ENCODE peak calls at places on chromosomes 4 and X, in nine cellular contexts. One of them, this sample, is unnamed.
A peak's percentile ranks its signal among the peaks of the same experiment; 100 is the strongest.

GRCh38 chrX:25206761-25207160 is 191.0 kb upstream of the ARX start:
- DNase-seq in uterus: no peak
- DNase-seq in heart right ventricle: no peak
- DNase-seq in body of pancreas: no peak
- DNase-seq in tibial nerve: no peak
- DNase-seq in OCI-LY7: no peak
- DNase-seq in MM.1S: no peak
- DNase-seq in lower lobe of right lung: no peak
- DNase-seq in fibroblast of lung: peak; percentile 52
- DNase-seq in this sample: no peak

GRCh38 chr4:6851962-6852361 is 57.7 kb upstream of the TBC1D14 start:
- DNase-seq in OCI-LY7: no peak
- DNase-seq in tibial nerve: no peak
- DNase-seq in heart right ventricle: no peak
- DNase-seq in MM.1S: no peak
- DNase-seq in body of pancreas: no peak
- DNase-seq in fibroblast of lung: no peak
- DNase-seq in lower lobe of right lung: no peak
- DNase-seq in uterus: no peak
- DNase-seq in this sample: no peak

GRCh38 chr4:152997235-152997735 is 61.2 kb downstream of the FHDC1 start:
- DNase-seq in lower lobe of right lung: no peak
- DNase-seq in body of pancreas: no peak
- DNase-seq in uterus: no peak
- DNase-seq in heart right ventricle: no peak
- DNase-seq in tibial nerve: no peak
- DNase-seq in fibroblast of lung: no peak
- DNase-seq in MM.1S: no peak
- DNase-seq in OCI-LY7: no peak
- DNase-seq in this sample: no peak

GRCh38 chrX:102067966-102068723 is 57.3 kb upstream of the TCEAL2 start:
- DNase-seq in uterus: no peak
- DNase-seq in MM.1S: peak; percentile 41
- DNase-seq in fibroblast of lung: peak; percentile 11
- DNase-seq in body of pancreas: peak; percentile 12
- DNase-seq in lower lobe of right lung: no peak
- DNase-seq in tibial nerve: no peak
- DNase-seq in heart right ventricle: no peak
- DNase-seq in OCI-LY7: peak; percentile 4
- DNase-seq in this sample: peak; percentile 24

GRCh38 chr4:151324124-151324448 is 1.3 kb downstream of the SH3D19 start:
- DNase-seq in MM.1S: no peak
- DNase-seq in lower lobe of right lung: no peak
- DNase-seq in heart right ventricle: no peak
- DNase-seq in OCI-LY7: no peak
- DNase-seq in body of pancreas: no peak
- DNase-seq in uterus: no peak
- DNase-seq in tibial nerve: no peak
- DNase-seq in fibroblast of lung: no peak
- DNase-seq in this sample: no peak

GRCh38 chrX:132480581-132481203 is 8.1 kb downstream of the MBNL3 start:
- DNase-seq in OCI-LY7: peak; percentile 89
- DNase-seq in heart right ventricle: no peak
- DNase-seq in body of pancreas: peak; percentile 21
- DNase-seq in lower lobe of right lung: peak; percentile 50
- DNase-seq in tibial nerve: no peak
- DNase-seq in MM.1S: peak; percentile 92
- DNase-seq in fibroblast of lung: peak; percentile 17
- DNase-seq in uterus: peak; percentile 51
- DNase-seq in this sample: no peak

GRCh38 chr4:89307446-89308160 is at the start of gene GPRIN3:
- DNase-seq in tibial nerve: peak; percentile 16
- DNase-seq in MM.1S: peak; percentile 65
- DNase-seq in lower lobe of right lung: peak; percentile 85
- DNase-seq in body of pancreas: peak; percentile 63
- DNase-seq in heart right ventricle: peak; percentile 73
- DNase-seq in uterus: peak; percentile 16
- DNase-seq in fibroblast of lung: peak; percentile 42
- DNase-seq in OCI-LY7: peak; percentile 67
- DNase-seq in this sample: peak; percentile 10

GRCh38 chr4:177263818-177264217 is 45.9 kb upstream of the NEIL3 start:
- DNase-seq in uterus: no peak
- DNase-seq in lower lobe of right lung: no peak
- DNase-seq in body of pancreas: no peak
- DNase-seq in tibial nerve: no peak
- DNase-seq in heart right ventricle: no peak
- DNase-seq in OCI-LY7: no peak
- DNase-seq in fibroblast of lung: no peak
- DNase-seq in MM.1S: no peak
- DNase-seq in this sample: no peak

GRCh38 chr4:145635117-145635516 is 15.9 kb downstream of the MMAA start:
- DNase-seq in body of pancreas: no peak
- DNase-seq in heart right ventricle: no peak
- DNase-seq in tibial nerve: no peak
- DNase-seq in lower lobe of right lung: no peak
- DNase-seq in uterus: no peak
- DNase-seq in fibroblast of lung: no peak
- DNase-seq in MM.1S: peak; percentile 42
- DNase-seq in OCI-LY7: no peak
- DNase-seq in this sample: no peak

GRCh38 chrX:50111762-50112161 is 89.0 kb downstream of the AKAP4 start:
- DNase-seq in tibial nerve: no peak
- DNase-seq in uterus: no peak
- DNase-seq in body of pancreas: peak; percentile 57
- DNase-seq in fibroblast of lung: no peak
- DNase-seq in heart right ventricle: peak; percentile 10
- DNase-seq in MM.1S: no peak
- DNase-seq in lower lobe of right lung: peak; percentile 42
- DNase-seq in OCI-LY7: no peak
- DNase-seq in this sample: no peak

GRCh38 chr4:155692361-155692760 is 25.7 kb downstream of the GUCY1A1 start:
- DNase-seq in OCI-LY7: no peak
- DNase-seq in MM.1S: no peak
- DNase-seq in body of pancreas: no peak
- DNase-seq in heart right ventricle: no peak
- DNase-seq in fibroblast of lung: no peak
- DNase-seq in uterus: no peak
- DNase-seq in tibial nerve: no peak
- DNase-seq in lower lobe of right lung: no peak
- DNase-seq in this sample: no peak

GRCh38 chrX:68696267-68696666 is 48.8 kb downstream of the STARD8 start:
- DNase-seq in lower lobe of right lung: no peak
- DNase-seq in uterus: no peak
- DNase-seq in heart right ventricle: no peak
- DNase-seq in OCI-LY7: no peak
- DNase-seq in MM.1S: no peak
- DNase-seq in fibroblast of lung: no peak
- DNase-seq in tibial nerve: no peak
- DNase-seq in body of pancreas: no peak
- DNase-seq in this sample: no peak

GRCh38 chr4:99687120-99687519 is 29.5 kb upstream of the C4orf54 start:
- DNase-seq in body of pancreas: no peak
- DNase-seq in lower lobe of right lung: no peak
- DNase-seq in fibroblast of lung: no peak
- DNase-seq in uterus: no peak
- DNase-seq in heart right ventricle: no peak
- DNase-seq in OCI-LY7: no peak
- DNase-seq in MM.1S: no peak
- DNase-seq in tibial nerve: no peak
- DNase-seq in this sample: no peak

GRCh38 chrX:15522464-15522863 is 21.9 kb downstream of the BMX start:
- DNase-seq in uterus: no peak
- DNase-seq in OCI-LY7: no peak
- DNase-seq in MM.1S: no peak
- DNase-seq in lower lobe of right lung: no peak
- DNase-seq in fibroblast of lung: no peak
- DNase-seq in body of pancreas: no peak
- DNase-seq in tibial nerve: no peak
- DNase-seq in heart right ventricle: no peak
- DNase-seq in this sample: no peak

GRCh38 chrX:139815771-139816170 is 107.8 kb upstream of the MCF2 start:
- DNase-seq in fibroblast of lung: peak; percentile 29
- DNase-seq in uterus: no peak
- DNase-seq in tibial nerve: no peak
- DNase-seq in body of pancreas: no peak
- DNase-seq in OCI-LY7: no peak
- DNase-seq in lower lobe of right lung: no peak
- DNase-seq in heart right ventricle: no peak
- DNase-seq in MM.1S: no peak
- DNase-seq in this sample: no peak

GRCh38 chr4:3413675-3414420 is 27.9 kb upstream of the HGFAC start:
- DNase-seq in tibial nerve: peak; percentile 4
- DNase-seq in uterus: no peak
- DNase-seq in heart right ventricle: peak; percentile 10
- DNase-seq in body of pancreas: no peak
- DNase-seq in MM.1S: no peak
- DNase-seq in lower lobe of right lung: peak; percentile 42
- DNase-seq in OCI-LY7: no peak
- DNase-seq in fibroblast of lung: no peak
- DNase-seq in this sample: no peak

GRCh38 chr4:67084801-67085200 is 460.5 kb downstream of the CENPC start:
- DNase-seq in uterus: no peak
- DNase-seq in heart right ventricle: no peak
- DNase-seq in tibial nerve: no peak
- DNase-seq in fibroblast of lung: no peak
- DNase-seq in body of pancreas: no peak
- DNase-seq in OCI-LY7: no peak
- DNase-seq in lower lobe of right lung: no peak
- DNase-seq in MM.1S: no peak
- DNase-seq in this sample: no peak

GRCh38 chrX:17944833-17945497 is 83.9 kb upstream of the RAI2 start:
- DNase-seq in heart right ventricle: no peak
- DNase-seq in body of pancreas: no peak
- DNase-seq in lower lobe of right lung: no peak
- DNase-seq in OCI-LY7: peak; percentile 32
- DNase-seq in MM.1S: peak; percentile 38
- DNase-seq in tibial nerve: no peak
- DNase-seq in uterus: no peak
- DNase-seq in fibroblast of lung: no peak
- DNase-seq in this sample: no peak

DNA sequence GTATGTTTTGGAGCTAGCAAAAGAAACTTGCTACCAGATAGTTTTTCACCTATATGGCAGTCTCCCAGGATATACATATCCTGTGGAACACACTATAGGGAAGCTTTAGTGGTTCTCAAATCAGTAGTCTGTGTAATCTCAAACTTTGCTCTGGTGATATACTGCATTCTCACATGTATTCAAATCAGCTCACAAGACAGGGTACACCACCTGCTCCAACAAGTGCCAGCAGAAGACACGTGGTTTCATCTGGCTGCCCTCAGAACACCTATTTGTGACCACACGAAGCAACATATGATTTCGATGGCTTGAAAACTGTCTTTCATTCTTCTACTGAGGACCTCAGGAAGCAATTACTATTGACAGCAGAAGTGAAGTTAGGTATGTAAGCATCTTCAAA is 37.7 kb downstream of the BCLAF3 start:
- DNase-seq in MM.1S: peak; percentile 56
- DNase-seq in fibroblast of lung: no peak
- DNase-seq in uterus: no peak
- DNase-seq in heart right ventricle: no peak
- DNase-seq in OCI-LY7: peak; percentile 8
- DNase-seq in body of pancreas: no peak
- DNase-seq in tibial nerve: no peak
- DNase-seq in lower lobe of right lung: no peak
- DNase-seq in this sample: no peak
- H3K27ac ChIP-seq in MM.1S: no peak overlapping the region
- H3K27ac ChIP-seq in fibroblast of lung: no peak overlapping the region
- H3K27ac ChIP-seq in uterus: no peak overlapping the region
- H3K27ac ChIP-seq in heart right ventricle: no peak overlapping the region
- H3K27ac ChIP-seq in OCI-LY7: no peak overlapping the region
- H3K27ac ChIP-seq in body of pancreas: no peak overlapping the region
- H3K27ac ChIP-seq in tibial nerve: no peak overlapping the region
- H3K27ac ChIP-seq in lower lobe of right lung: no peak overlapping the region
- H3K27ac ChIP-seq in this sample: no peak overlapping the region

GRCh38 chrX:10525381-10525780 is 95.0 kb downstream of the MID1 start:
- DNase-seq in lower lobe of right lung: no peak
- DNase-seq in MM.1S: no peak
- DNase-seq in fibroblast of lung: no peak
- DNase-seq in OCI-LY7: no peak
- DNase-seq in tibial nerve: no peak
- DNase-seq in body of pancreas: no peak
- DNase-seq in heart right ventricle: no peak
- DNase-seq in uterus: no peak
- DNase-seq in this sample: no peak
- H3K27ac ChIP-seq in lower lobe of right lung: no peak overlapping the region
- H3K27ac ChIP-seq in MM.1S: no peak overlapping the region
- H3K27ac ChIP-seq in fibroblast of lung: no peak overlapping the region
- H3K27ac ChIP-seq in OCI-LY7: no peak overlapping the region
- H3K27ac ChIP-seq in tibial nerve: no peak overlapping the region
- H3K27ac ChIP-seq in body of pancreas: no peak overlapping the region
- H3K27ac ChIP-seq in heart right ventricle: no peak overlapping the region
- H3K27ac ChIP-seq in uterus: no peak overlapping the region
- H3K27ac ChIP-seq in this sample: no peak overlapping the region

DNA sequence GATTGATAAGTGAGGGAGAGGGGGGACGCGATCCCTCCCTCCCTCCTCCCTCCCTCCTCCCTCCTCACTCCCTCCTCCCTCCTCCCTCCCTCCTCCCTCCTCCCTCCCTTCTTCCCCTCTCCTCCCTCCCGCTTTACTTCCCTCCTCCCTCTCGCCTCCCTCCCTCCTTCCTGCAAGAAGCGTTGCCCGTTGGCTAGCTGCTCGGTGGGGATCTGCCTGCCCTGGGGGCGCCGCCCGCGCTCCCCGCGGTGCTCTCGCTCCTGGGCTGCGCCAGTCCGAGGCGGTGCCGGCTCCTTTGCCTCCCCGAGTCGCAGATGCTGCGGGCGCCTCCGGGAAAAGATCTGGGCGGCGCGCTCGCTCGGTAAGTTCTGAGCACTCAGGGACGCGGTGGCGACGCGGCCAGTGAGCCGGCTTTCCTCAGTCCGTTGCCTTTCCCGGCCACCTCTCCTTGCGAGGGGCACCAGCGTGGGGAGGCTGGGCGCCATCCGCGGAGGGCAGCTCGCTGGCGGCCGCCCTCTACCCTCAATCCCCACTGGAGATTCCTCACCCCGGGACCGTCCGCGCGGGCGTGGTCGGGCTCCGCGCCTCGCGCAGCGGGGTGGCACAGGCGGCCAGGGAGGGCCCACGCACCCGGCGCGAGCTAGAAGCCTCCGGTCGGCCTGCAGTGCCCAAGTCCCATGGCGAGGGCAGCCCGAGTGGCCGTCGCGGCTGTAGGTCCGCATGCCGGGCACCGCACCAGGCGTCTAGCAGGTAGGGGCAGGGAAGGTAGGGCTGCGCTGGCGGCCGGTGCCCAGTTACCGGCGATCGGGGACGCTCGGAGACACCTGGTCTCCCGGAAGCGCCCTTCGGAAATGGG is at the start of gene SLITRK2:
- DNase-seq in OCI-LY7: no peak
- DNase-seq in body of pancreas: peak; percentile 12
- DNase-seq in heart right ventricle: no peak
- DNase-seq in uterus: no peak
- DNase-seq in fibroblast of lung: no peak
- DNase-seq in tibial nerve: no peak
- DNase-seq in MM.1S: no peak
- DNase-seq in lower lobe of right lung: no peak
- DNase-seq in this sample: no peak
- H3K27ac ChIP-seq in OCI-LY7: no peak within 1 kb of the TSS
- H3K27ac ChIP-seq in body of pancreas: no peak within 1 kb of the TSS
- H3K27ac ChIP-seq in heart right ventricle: no peak within 1 kb of the TSS
- H3K27ac ChIP-seq in uterus: no peak within 1 kb of the TSS
- H3K27ac ChIP-seq in fibroblast of lung: no peak within 1 kb of the TSS
- H3K27ac ChIP-seq in tibial nerve: peak within 1 kb of the TSS; percentile 87
- H3K27ac ChIP-seq in MM.1S: no peak within 1 kb of the TSS
- H3K27ac ChIP-seq in lower lobe of right lung: no peak within 1 kb of the TSS
- H3K27ac ChIP-seq in this sample: no peak within 1 kb of the TSS

GRCh38 chrX:22134681-22135080 is 102.6 kb downstream of the PHEX start:
- DNase-seq in uterus: no peak
- DNase-seq in heart right ventricle: no peak
- DNase-seq in MM.1S: no peak
- DNase-seq in tibial nerve: no peak
- DNase-seq in OCI-LY7: no peak
- DNase-seq in fibroblast of lung: peak; percentile 80
- DNase-seq in body of pancreas: no peak
- DNase-seq in lower lobe of right lung: no peak
- DNase-seq in this sample: peak; percentile 70
- H3K27ac ChIP-seq in uterus: peak overlapping the region; percentile 68
- H3K27ac ChIP-seq in heart right ventricle: no peak overlapping the region
- H3K27ac ChIP-seq in MM.1S: peak overlapping the region; percentile 7
- H3K27ac ChIP-seq in tibial nerve: peak overlapping the region; percentile 61
- H3K27ac ChIP-seq in OCI-LY7: no peak overlapping the region
- H3K27ac ChIP-seq in fibroblast of lung: peak overlapping the region; percentile 69
- H3K27ac ChIP-seq in body of pancreas: peak overlapping the region; percentile 65
- H3K27ac ChIP-seq in lower lobe of right lung: no peak overlapping the region
- H3K27ac ChIP-seq in this sample: peak overlapping the region; percentile 82